ENCODE peak calls at places on chromosomes 12 and 14, in six cellular contexts. A is CD8-positive, alpha-beta memory T cell; V is fibroblast of lung; I is sigmoid colon; S is aorta; N is A673. B is an unnamed sample.

GRCh38 chr14:106879241-106879640 is 1352.9 kb downstream of the TMEM121 start:
- DNase-seq in A (peak; percentile 20), V (no peak), I (no peak), S (peak; percentile 53), N (peak; percentile 63), B (peak; percentile 86)

GRCh38 chr12:21379218-21379617 is 6.5 kb downstream of the IAPP start:
- DNase-seq in A (no peak), V (no peak), I (no peak), S (no peak), N (no peak), B (no peak)

GRCh38 chr14:31787377-31787776 is 226.2 kb downstream of the NUBPL start:
- DNase-seq in A (no peak), V (peak; percentile 10), I (no peak), S (no peak), N (peak; percentile 44), B (peak; percentile 1)

GRCh38 chr14:99676657-99677056 is 7.4 kb upstream of the CYP46A1 start:
- DNase-seq in A (no peak), V (no peak), I (no peak), S (peak; percentile 42), N (no peak), B (no peak)

GRCh38 chr14:85948163-85948562 is 418.2 kb downstream of the FLRT2 start:
- DNase-seq in A (no peak), V (no peak), I (no peak), S (no peak), N (no peak), B (no peak)

GRCh38 chr12:52873832-52874572 is 25.2 kb upstream of the KRT78 start:
- DNase-seq in A (peak; percentile 30), V (peak; percentile 88), I (peak; percentile 93), S (peak; percentile 94), N (peak; percentile 90), B (no peak)

GRCh38 chr14:59358774-59359173 is 106.4 kb downstream of the GPR135 start:
- DNase-seq in A (no peak), V (no peak), I (no peak), S (no peak), N (no peak), B (no peak)

GRCh38 chr14:81400202-81400678 is at the start of gene STON2:
- DNase-seq in A (no peak), V (peak; percentile 70), I (no peak), S (no peak), N (peak; percentile 77), B (peak; percentile 85)

GRCh38 chr14:85528882-85529585 is 910 bp upstream of the FLRT2 start:
- DNase-seq in A (no peak), V (peak; percentile 70), I (no peak), S (no peak), N (peak; percentile 61), B (no peak)

GRCh38 chr12:107091381-107091780 is 2.0 kb downstream of the CRY1 start:
- DNase-seq in A (no peak), V (peak; percentile 76), I (no peak), S (no peak), N (peak; percentile 30), B (no peak)

GRCh38 chr12:2403221-2403976 is 350.6 kb downstream of the CACNA1C start:
- DNase-seq in A (peak; percentile 13), V (no peak), I (no peak), S (peak; percentile 9), N (no peak), B (no peak)

GRCh38 chr12:52350786-52351185 is 16.5 kb downstream of the KRT85 start:
- DNase-seq in A (no peak), V (no peak), I (no peak), S (no peak), N (no peak), B (no peak)

GRCh38 chr14:105855893-105856675 is 329.7 kb downstream of the TMEM121 start:
- DNase-seq in A (no peak), V (no peak), I (peak; percentile 47), S (peak; percentile 39), N (no peak), B (no peak)
- H3K4me3 ChIP-seq in A (no peak overlapping the region), V (no peak overlapping the region), I (no peak overlapping the region), S (no peak overlapping the region), N (no peak overlapping the region), B (no peak overlapping the region)

DNA sequence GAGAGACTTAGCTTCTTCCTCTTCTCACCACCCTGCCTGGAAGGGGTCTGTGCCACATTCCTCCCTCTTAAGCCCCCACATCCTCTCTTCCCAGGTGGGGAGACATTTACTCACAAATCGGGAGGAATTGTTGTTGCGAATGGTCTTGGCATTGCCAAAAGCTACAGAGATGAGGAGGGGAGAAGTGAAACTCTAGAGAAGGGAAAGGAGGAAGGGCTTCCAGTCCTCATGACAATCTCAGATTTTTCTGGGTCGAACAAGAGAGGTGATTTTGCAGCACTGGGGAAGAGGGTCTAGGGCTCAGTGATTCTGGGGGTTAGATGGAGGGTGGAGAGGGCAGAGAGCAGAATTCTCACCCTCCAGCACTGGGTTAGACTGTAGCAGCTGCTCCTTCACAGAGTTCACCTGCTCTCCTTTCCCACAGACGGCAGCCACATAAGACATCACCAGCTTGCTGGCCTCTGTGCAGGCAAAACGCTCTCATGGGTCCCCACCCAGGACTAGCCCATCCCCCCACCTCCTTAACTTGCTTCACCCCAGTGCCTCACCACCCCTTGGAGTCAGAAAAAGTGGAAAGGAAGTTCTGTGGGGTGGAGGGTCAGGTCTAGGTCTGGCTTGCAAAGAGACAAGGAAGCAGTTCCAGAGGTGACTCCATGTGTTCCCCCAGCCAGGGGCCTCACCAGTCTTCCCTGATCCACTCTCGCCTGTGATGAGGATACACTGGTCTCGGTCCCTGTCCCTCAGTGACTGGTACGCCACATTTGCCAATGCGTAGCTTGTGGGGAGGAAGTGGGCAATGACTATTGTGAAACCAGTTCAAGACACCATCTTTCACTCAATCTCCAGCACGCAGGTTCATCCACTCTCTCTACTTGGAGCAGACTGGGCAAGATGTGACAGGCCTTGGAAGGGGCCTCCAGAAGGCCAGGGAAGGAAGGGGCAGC is 2.7 kb downstream of the MYO1A start:
- DNase-seq in A (peak; percentile 26), V (no peak), I (no peak), S (no peak), N (no peak), B (peak; percentile 92)
- H3K4me3 ChIP-seq in A (peak overlapping the region; percentile 15), V (no peak overlapping the region), I (no peak overlapping the region), S (no peak overlapping the region), N (no peak overlapping the region), B (peak overlapping the region; percentile 42)

DNA sequence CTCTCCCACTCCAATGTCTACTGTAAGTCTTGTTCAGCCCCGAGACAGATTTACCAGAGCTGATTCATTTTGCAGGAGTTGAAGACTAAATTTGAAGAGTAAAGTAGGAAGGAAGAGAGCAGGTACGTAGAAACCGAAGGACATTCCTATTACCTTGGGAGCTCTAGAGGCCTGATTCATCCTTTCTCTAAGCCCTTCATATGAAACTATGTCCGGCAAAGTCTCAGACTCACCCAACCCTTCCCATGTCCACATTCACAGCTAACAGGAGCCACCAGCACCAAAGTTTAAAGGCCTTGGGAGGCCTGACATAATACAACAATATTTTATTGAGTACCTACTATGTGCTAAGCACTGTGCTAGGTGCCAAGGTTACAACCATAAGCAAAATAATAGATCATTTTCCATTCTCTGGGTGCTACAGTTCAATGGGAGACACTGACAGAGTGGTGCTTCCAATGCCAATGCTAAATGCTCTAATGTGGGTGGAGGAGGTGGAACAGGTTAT is 86.6 kb downstream of the PHLDA1 start:
- DNase-seq in A (no peak), V (no peak), I (no peak), S (no peak), N (no peak), B (no peak)
- H3K4me3 ChIP-seq in A (no peak overlapping the region), V (no peak overlapping the region), I (no peak overlapping the region), S (no peak overlapping the region), N (no peak overlapping the region), B (no peak overlapping the region)

GRCh38 chr12:25056011-25056410 is 107.1 kb upstream of the BCAT1 start:
- DNase-seq in A (no peak), V (no peak), I (no peak), S (no peak), N (no peak), B (no peak)
- H3K4me3 ChIP-seq in A (peak overlapping the region; percentile 22), V (no peak overlapping the region), I (no peak overlapping the region), S (no peak overlapping the region), N (no peak overlapping the region), B (no peak overlapping the region)

GRCh38 chr12:124150176-124150575 is 144.7 kb upstream of the RFLNA start:
- DNase-seq in A (no peak), V (no peak), I (no peak), S (no peak), N (peak; percentile 47), B (no peak)
- H3K4me3 ChIP-seq in A (no peak overlapping the region), V (no peak overlapping the region), I (no peak overlapping the region), S (no peak overlapping the region), N (no peak overlapping the region), B (no peak overlapping the region)

DNA sequence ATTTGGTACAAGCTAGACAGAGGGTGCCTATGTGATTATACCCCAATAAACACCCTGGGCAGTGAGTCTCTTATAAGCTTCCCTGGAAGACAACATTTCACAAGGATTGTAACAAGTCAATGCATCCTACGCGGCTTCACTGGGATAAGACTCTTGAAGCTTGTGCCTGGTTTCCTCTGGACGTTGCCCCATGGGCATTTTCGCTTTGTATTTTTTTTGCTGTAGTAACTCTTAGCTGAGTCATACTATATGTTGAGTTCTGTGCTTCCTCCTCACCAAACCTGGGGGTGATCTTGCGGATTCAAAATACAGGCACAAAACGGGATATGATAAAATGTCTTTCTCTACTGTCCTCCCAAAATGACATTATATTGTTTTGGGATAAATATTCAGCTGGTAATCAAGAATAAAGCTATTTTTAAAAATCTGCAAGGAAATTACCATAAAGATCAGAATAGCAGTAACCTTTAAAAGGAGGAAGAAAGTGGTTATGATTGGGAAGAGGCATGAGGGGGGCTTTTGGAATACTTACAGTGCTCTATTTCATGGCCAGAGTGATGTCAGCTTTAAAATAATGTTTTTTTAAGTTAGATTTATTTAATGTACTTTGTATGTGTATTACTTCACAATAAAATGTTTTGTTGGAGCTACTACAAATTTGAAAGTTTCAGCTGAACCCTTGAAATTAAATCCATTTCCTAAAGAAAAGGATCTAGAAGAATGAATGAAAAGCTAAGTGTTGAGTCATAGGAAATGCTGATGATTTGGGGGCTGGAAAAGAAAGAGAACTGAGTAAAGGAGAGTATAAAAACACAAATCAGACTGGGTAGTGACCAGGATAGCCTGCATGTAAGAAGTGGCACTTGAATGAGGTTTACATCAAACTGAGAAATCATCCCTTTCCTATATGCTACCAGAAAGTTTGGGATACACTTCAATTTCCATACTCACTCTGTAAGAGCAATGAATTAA is 14.7 kb downstream of the BTBD7 start:
- DNase-seq in A (no peak), V (peak; percentile 11), I (no peak), S (no peak), N (peak; percentile 78), B (no peak)
- H3K4me3 ChIP-seq in A (no peak overlapping the region), V (no peak overlapping the region), I (no peak overlapping the region), S (no peak overlapping the region), N (peak overlapping the region; percentile 0), B (no peak overlapping the region)

DNA sequence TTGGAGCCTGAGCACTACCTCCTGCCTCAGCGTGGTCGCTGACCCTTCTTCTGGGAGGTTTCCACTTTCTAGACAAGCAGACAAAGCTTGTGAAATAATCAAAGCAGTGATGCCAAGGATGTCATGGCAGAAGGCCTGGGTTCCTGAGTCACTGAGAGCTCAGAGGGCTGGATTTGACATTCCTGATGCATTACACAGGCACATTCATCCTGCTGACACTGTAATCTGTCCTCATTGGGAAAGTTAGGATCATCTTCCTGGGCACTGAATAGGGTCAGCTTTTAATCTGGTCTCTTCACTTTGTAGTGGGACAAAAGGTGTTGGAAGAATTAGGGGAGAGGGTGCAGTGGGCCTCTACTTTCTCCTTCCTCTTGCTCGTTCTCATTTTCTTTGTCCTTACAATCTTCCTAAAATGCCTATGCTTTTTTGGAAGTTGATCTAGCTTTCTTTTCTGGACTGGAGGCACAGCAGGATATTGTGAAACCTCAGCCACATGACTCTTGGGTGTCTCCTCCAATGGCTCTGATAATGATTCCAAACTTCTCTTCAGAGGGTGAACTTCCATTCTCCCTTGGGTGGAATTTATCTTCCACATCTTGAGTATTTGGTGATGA is 29.6 kb downstream of the EEA1 start:
- DNase-seq in A (no peak), V (peak; percentile 98), I (peak; percentile 94), S (peak; percentile 87), N (peak; percentile 84), B (no peak)
- H3K4me3 ChIP-seq in A (no peak overlapping the region), V (no peak overlapping the region), I (no peak overlapping the region), S (no peak overlapping the region), N (no peak overlapping the region), B (no peak overlapping the region)